ENCODE peak calls at places on chromosomes 6 and 20, in seven cellular contexts. One of them, this sample, is unnamed.

GRCh38 chr20:54433653-54434052 is 41.7 kb upstream of the DOK5 start:
- DNase-seq in IMR-90: no peak
- DNase-seq in MM.1S: no peak
- DNase-seq in GM23248: no peak
- DNase-seq in fibroblast of lung: no peak
- DNase-seq in GM23338: no peak
- DNase-seq in endothelial cell of umbilical vein: no peak
- DNase-seq in this sample: no peak

GRCh38 chr6:136968831-136969230 is 46.7 kb downstream of the SLC35D3 start:
- DNase-seq in IMR-90: no peak
- DNase-seq in MM.1S: no peak
- DNase-seq in GM23248: no peak
- DNase-seq in fibroblast of lung: no peak
- DNase-seq in GM23338: no peak
- DNase-seq in endothelial cell of umbilical vein: no peak
- DNase-seq in this sample: no peak

GRCh38 chr6:142478117-142478516 is 176.3 kb downstream of the ADGRG6 start:
- DNase-seq in IMR-90: peak; percentile 41
- DNase-seq in MM.1S: peak; percentile 17
- DNase-seq in GM23248: peak; percentile 69
- DNase-seq in fibroblast of lung: peak; percentile 44
- DNase-seq in GM23338: peak; percentile 51
- DNase-seq in endothelial cell of umbilical vein: no peak
- DNase-seq in this sample: no peak

GRCh38 chr20:21053002-21053762 is 53.0 kb downstream of the LINC00237 start:
- DNase-seq in IMR-90: no peak
- DNase-seq in MM.1S: no peak
- DNase-seq in GM23248: no peak
- DNase-seq in fibroblast of lung: no peak
- DNase-seq in GM23338: peak; percentile 60
- DNase-seq in endothelial cell of umbilical vein: no peak
- DNase-seq in this sample: peak; percentile 54

GRCh38 chr6:80348263-80348662 is 241.8 kb downstream of the BCKDHB start:
- DNase-seq in IMR-90: peak; percentile 51
- DNase-seq in MM.1S: no peak
- DNase-seq in GM23248: no peak
- DNase-seq in fibroblast of lung: peak; percentile 85
- DNase-seq in GM23338: no peak
- DNase-seq in endothelial cell of umbilical vein: no peak
- DNase-seq in this sample: no peak

GRCh38 chr6:130537447-130537846 is 171.6 kb downstream of the TMEM200A start:
- DNase-seq in IMR-90: no peak
- DNase-seq in MM.1S: no peak
- DNase-seq in GM23248: no peak
- DNase-seq in fibroblast of lung: no peak
- DNase-seq in GM23338: no peak
- DNase-seq in endothelial cell of umbilical vein: no peak
- DNase-seq in this sample: no peak

GRCh38 chr6:1396952-1397868 is 7.8 kb downstream of the FOXF2 start:
- DNase-seq in IMR-90: peak; percentile 98
- DNase-seq in MM.1S: peak; percentile 78
- DNase-seq in GM23248: peak; percentile 81
- DNase-seq in fibroblast of lung: peak; percentile 48
- DNase-seq in GM23338: peak; percentile 82
- DNase-seq in endothelial cell of umbilical vein: peak; percentile 68
- DNase-seq in this sample: peak; percentile 89

GRCh38 chr6:141562801-141563763 is 569.6 kb upstream of the GJE1 start:
- DNase-seq in IMR-90: peak; percentile 91
- DNase-seq in MM.1S: peak; percentile 77
- DNase-seq in GM23248: peak; percentile 87
- DNase-seq in fibroblast of lung: peak; percentile 82
- DNase-seq in GM23338: peak; percentile 78
- DNase-seq in endothelial cell of umbilical vein: peak; percentile 97
- DNase-seq in this sample: peak; percentile 80

GRCh38 chr6:84762941-84763396 is 1.4 kb downstream of the TBX18 start:
- DNase-seq in IMR-90: no peak
- DNase-seq in MM.1S: no peak
- DNase-seq in GM23248: peak; percentile 80
- DNase-seq in fibroblast of lung: no peak
- DNase-seq in GM23338: peak; percentile 69
- DNase-seq in endothelial cell of umbilical vein: peak; percentile 67
- DNase-seq in this sample: peak; percentile 55

GRCh38 chr6:3381233-3382065 is 75.4 kb downstream of the SLC22A23 start:
- DNase-seq in IMR-90: no peak
- DNase-seq in MM.1S: no peak
- DNase-seq in GM23248: no peak
- DNase-seq in fibroblast of lung: peak; percentile 27
- DNase-seq in GM23338: no peak
- DNase-seq in endothelial cell of umbilical vein: no peak
- DNase-seq in this sample: no peak

GRCh38 chr6:5752282-5752681 is 254.4 kb downstream of the NRN1 start:
- DNase-seq in IMR-90: peak; percentile 82
- DNase-seq in MM.1S: no peak
- DNase-seq in GM23248: peak; percentile 91
- DNase-seq in fibroblast of lung: peak; percentile 92
- DNase-seq in GM23338: peak; percentile 60
- DNase-seq in endothelial cell of umbilical vein: peak; percentile 7
- DNase-seq in this sample: peak; percentile 76

GRCh38 chr6:151680846-151681425 is 126.5 kb upstream of the ESR1 start:
- DNase-seq in IMR-90: no peak
- DNase-seq in MM.1S: no peak
- DNase-seq in GM23248: no peak
- DNase-seq in fibroblast of lung: no peak
- DNase-seq in GM23338: no peak
- DNase-seq in endothelial cell of umbilical vein: no peak
- DNase-seq in this sample: no peak
- H3K4me3 ChIP-seq in IMR-90: no peak overlapping the region
- H3K4me3 ChIP-seq in MM.1S: no peak overlapping the region
- H3K4me3 ChIP-seq in GM23248: no peak overlapping the region
- H3K4me3 ChIP-seq in fibroblast of lung: no peak overlapping the region
- H3K4me3 ChIP-seq in GM23338: no peak overlapping the region
- H3K4me3 ChIP-seq in endothelial cell of umbilical vein: no peak overlapping the region
- H3K4me3 ChIP-seq in this sample: no peak overlapping the region

GRCh38 chr20:63940472-63941266 is 15.5 kb downstream of the UCKL1 start:
- DNase-seq in IMR-90: no peak
- DNase-seq in MM.1S: no peak
- DNase-seq in GM23248: no peak
- DNase-seq in fibroblast of lung: no peak
- DNase-seq in GM23338: peak; percentile 71
- DNase-seq in endothelial cell of umbilical vein: no peak
- DNase-seq in this sample: no peak
- H4K20me1 ChIP-seq in IMR-90: peaks cover 67% of the 10 kb centered on the region
- H4K20me1 ChIP-seq in MM.1S: no peaks in the 10 kb centered on the region
- H4K20me1 ChIP-seq in GM23248: no peaks in the 10 kb centered on the region
- H4K20me1 ChIP-seq in fibroblast of lung: no peaks in the 10 kb centered on the region
- H4K20me1 ChIP-seq in GM23338: no peaks in the 10 kb centered on the region
- H4K20me1 ChIP-seq in endothelial cell of umbilical vein: no peaks in the 10 kb centered on the region
- H4K20me1 ChIP-seq in this sample: peaks cover 45% of the 10 kb centered on the region

DNA sequence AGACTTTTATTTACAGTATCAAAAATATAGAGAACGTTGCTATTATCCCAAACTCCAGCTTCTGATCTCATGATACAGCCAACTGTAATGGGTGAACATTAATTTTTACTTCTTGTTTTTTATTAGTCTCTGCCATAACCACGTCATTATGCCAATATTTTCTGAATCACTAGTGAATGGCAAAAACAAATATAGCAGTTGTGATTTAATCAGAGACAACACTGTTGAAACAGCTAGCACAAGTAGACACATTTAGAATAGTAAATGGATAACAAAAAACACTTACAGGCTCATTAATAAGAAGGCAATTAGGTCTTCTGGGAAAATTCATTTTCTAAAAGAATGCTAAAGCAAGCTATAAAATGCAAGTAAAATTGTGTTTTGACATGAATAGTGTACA is 8.1 kb downstream of the PTPRK start:
- DNase-seq in IMR-90: no peak
- DNase-seq in MM.1S: no peak
- DNase-seq in GM23248: no peak
- DNase-seq in fibroblast of lung: no peak
- DNase-seq in GM23338: no peak
- DNase-seq in endothelial cell of umbilical vein: no peak
- DNase-seq in this sample: no peak
- H3K4me1 ChIP-seq in IMR-90: peaks cover 27% of the 10 kb centered on the region
- H3K4me1 ChIP-seq in MM.1S: no peaks in the 10 kb centered on the region
- H3K4me1 ChIP-seq in GM23248: peaks cover 63% of the 10 kb centered on the region
- H3K4me1 ChIP-seq in fibroblast of lung: peaks cover 31% of the 10 kb centered on the region
- H3K4me1 ChIP-seq in GM23338: peaks cover 18% of the 10 kb centered on the region
- H3K4me1 ChIP-seq in endothelial cell of umbilical vein: peaks cover 78% of the 10 kb centered on the region
- H3K4me1 ChIP-seq in this sample: no peaks in the 10 kb centered on the region

GRCh38 chr20:4134861-4135379 is 119.6 kb upstream of the RNF24 start:
- DNase-seq in IMR-90: no peak
- DNase-seq in MM.1S: peak; percentile 88
- DNase-seq in GM23248: no peak
- DNase-seq in fibroblast of lung: no peak
- DNase-seq in GM23338: no peak
- DNase-seq in endothelial cell of umbilical vein: no peak
- DNase-seq in this sample: no peak
- H3K4me3 ChIP-seq in IMR-90: no peak overlapping the region
- H3K4me3 ChIP-seq in MM.1S: peak overlapping the region; percentile 36
- H3K4me3 ChIP-seq in GM23248: no peak overlapping the region
- H3K4me3 ChIP-seq in fibroblast of lung: no peak overlapping the region
- H3K4me3 ChIP-seq in GM23338: no peak overlapping the region
- H3K4me3 ChIP-seq in endothelial cell of umbilical vein: no peak overlapping the region
- H3K4me3 ChIP-seq in this sample: no peak overlapping the region

DNA sequence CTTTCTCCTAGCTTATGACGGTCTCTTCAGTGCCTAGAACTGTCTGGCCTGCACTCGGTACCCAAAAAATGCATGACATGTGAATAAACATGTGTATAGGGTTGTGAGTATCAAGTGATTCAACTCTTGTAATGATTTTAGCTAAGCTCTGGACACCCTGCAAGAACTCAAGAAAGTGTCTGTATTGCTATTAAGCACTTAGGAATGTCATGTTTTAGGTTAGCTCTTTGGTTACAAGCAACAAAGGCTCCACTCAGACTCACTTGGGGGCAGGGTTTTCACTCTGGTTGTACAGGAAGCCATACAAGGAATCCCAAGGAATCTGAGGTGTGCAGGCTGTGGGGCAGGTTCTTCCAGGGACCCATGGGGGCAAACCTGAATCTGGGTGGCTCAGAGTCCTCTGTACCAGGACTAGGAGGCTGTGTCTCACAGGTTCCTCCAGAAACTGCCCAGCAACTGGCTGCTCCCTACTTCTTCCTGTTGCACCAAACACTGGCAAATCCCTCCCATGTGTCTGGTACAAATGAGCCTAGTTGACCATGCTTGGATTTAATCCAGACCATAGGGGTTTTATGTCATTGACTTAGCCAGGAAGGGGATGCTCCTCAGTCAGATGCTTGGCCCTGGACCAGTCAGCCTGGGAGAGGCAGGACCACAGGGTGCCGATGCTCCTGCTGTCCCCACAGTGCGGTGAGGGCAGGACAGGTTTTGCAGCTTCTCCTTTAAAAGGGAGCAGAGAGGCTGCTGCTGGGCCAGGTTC is 77.9 kb upstream of the CDH4 start:
- DNase-seq in IMR-90: peak; percentile 17
- DNase-seq in MM.1S: no peak
- DNase-seq in GM23248: peak; percentile 57
- DNase-seq in fibroblast of lung: peak; percentile 72
- DNase-seq in GM23338: no peak
- DNase-seq in endothelial cell of umbilical vein: no peak
- DNase-seq in this sample: no peak
- H4K20me1 ChIP-seq in IMR-90: no peaks in the 10 kb centered on the region
- H4K20me1 ChIP-seq in MM.1S: no peaks in the 10 kb centered on the region
- H4K20me1 ChIP-seq in GM23248: no peaks in the 10 kb centered on the region
- H4K20me1 ChIP-seq in fibroblast of lung: no peaks in the 10 kb centered on the region
- H4K20me1 ChIP-seq in GM23338: no peaks in the 10 kb centered on the region
- H4K20me1 ChIP-seq in endothelial cell of umbilical vein: no peaks in the 10 kb centered on the region
- H4K20me1 ChIP-seq in this sample: no peaks in the 10 kb centered on the region